ENCODE peak calls at places on chromosomes 11 and 22, in four cellular contexts. T is ovary; I is upper lobe of right lung; G is CD8-positive, alpha-beta memory T cell. S is an unnamed sample.

GRCh38 chr11:78037056-78037455 is 14.0 kb upstream of the KCTD14 start:
- DNase-seq in T (no peak), I (peak), G (no peak), S (no peak)

GRCh38 chr22:17334054-17334453 is 35.2 kb upstream of the CECR2 start:
- DNase-seq in T (no peak), I (no peak), G (no peak), S (no peak)

GRCh38 chr22:20283674-20284066 is 15.6 kb upstream of the RTN4R start:
- DNase-seq in T (no peak), I (no peak), G (no peak), S (no peak)

GRCh38 chr22:47090591-47091240 is 328.3 kb downstream of the TBC1D22A start:
- DNase-seq in T (no peak), I (no peak), G (no peak), S (no peak)

GRCh38 chr11:63478896-63479295 is 12.1 kb downstream of the PLAAT5 start:
- DNase-seq in T (peak), I (no peak), G (peak), S (peak)

GRCh38 chr11:19892387-19892786 is 179.8 kb downstream of the NAV2 start:
- DNase-seq in T (no peak), I (no peak), G (no peak), S (peak)

GRCh38 chr11:111393585-111393984 is 14.5 kb upstream of the POU2AF1 start:
- DNase-seq in T (no peak), I (no peak), G (no peak), S (no peak)

GRCh38 chr11:19735512-19735911 is 22.9 kb downstream of the NAV2 start:
- DNase-seq in T (no peak), I (no peak), G (no peak), S (no peak)

GRCh38 chr11:36162282-36162825 is 126.9 kb downstream of the COMMD9 start:
- DNase-seq in T (no peak), I (no peak), G (no peak), S (no peak)

GRCh38 chr11:36235750-36236149 is 53.5 kb downstream of the COMMD9 start:
- DNase-seq in T (no peak), I (no peak), G (no peak), S (no peak)

GRCh38 chr22:17748555-17749353 is 25.5 kb downstream of the BID start:
- DNase-seq in T (no peak), I (no peak), G (no peak), S (no peak)

GRCh38 chr11:113176971-113177370 is 137.4 kb upstream of the TTC12 start:
- DNase-seq in T (no peak), I (no peak), G (no peak), S (no peak)

GRCh38 chr22:21064917-21065864 is 19.4 kb downstream of the LRRC74B start:
- DNase-seq in T (no peak), I (no peak), G (no peak), S (no peak)

GRCh38 chr22:45708145-45708544 is 36.5 kb downstream of the ATXN10 start:
- DNase-seq in T (no peak), I (no peak), G (no peak), S (no peak)

GRCh38 chr22:37105154-37105553 is 4.4 kb downstream of the TMPRSS6 start:
- DNase-seq in T (no peak), I (no peak), G (no peak), S (no peak)

GRCh38 chr22:32723632-32724031 is 77.9 kb upstream of the TIMP3 start:
- DNase-seq in T (peak), I (peak), G (no peak), S (no peak)

GRCh38 chr11:71222318-71223080 is 29.9 kb downstream of the SHANK2 start:
- DNase-seq in T (no peak), I (peak), G (no peak), S (no peak)

GRCh38 chr22:38699784-38700183 is 959 bp downstream of the JOSD1 start:
- DNase-seq in T (no peak), I (no peak), G (no peak), S (no peak)

GRCh38 chr11:69804769-69805508 is 14.3 kb downstream of the FGF3 start:
- DNase-seq in T (no peak), I (no peak), G (no peak), S (no peak)

GRCh38 chr11:69558519-69558941 is 77.1 kb downstream of the LINC01488 start:
- DNase-seq in T (no peak), I (no peak), G (no peak), S (no peak)

GRCh38 chr11:12410006-12410728 is 32.8 kb downstream of the PARVA start:
- DNase-seq in T (peak), I (no peak), G (no peak), S (no peak)

GRCh38 chr11:119322360-119322739 is 5.4 kb upstream of the MCAM start:
- DNase-seq in T (no peak), I (no peak), G (no peak), S (no peak)

GRCh38 chr22:46054091-46054877 is 77.3 kb upstream of the WNT7B start:
- DNase-seq in T (peak), I (no peak), G (peak), S (peak)

GRCh38 chr11:84719935-84720577 is 907.1 kb downstream of the DLG2 start:
- DNase-seq in T (peak), I (no peak), G (no peak), S (peak)

GRCh38 chr11:12617632-12618031 is 56.6 kb upstream of the TEAD1 start:
- DNase-seq in T (no peak), I (no peak), G (no peak), S (no peak)

GRCh38 chr22:31583861-31584485 is 78.0 kb downstream of the PISD start:
- DNase-seq in T (no peak), I (no peak), G (no peak), S (no peak)

GRCh38 chr11:46541593-46542371 is 52.0 kb downstream of the AMBRA1 start:
- DNase-seq in T (no peak), I (peak), G (no peak), S (peak)
- H3K27ac ChIP-seq in T (no peak), I (no peak), G (no peak), S (no peak)

GRCh38 chr11:65325435-65325834 is 8.2 kb upstream of the DPF2 start:
- DNase-seq in T (no peak), I (no peak), G (no peak), S (no peak)

GRCh38 chr11:65321828-65322495 is 7.3 kb downstream of the CDC42EP2 start:
- DNase-seq in T (no peak), I (no peak), G (no peak), S (no peak)

GRCh38 chr11:65321076-65321475 is 6.4 kb downstream of the CDC42EP2 start:
- DNase-seq in T (no peak), I (no peak), G (no peak), S (no peak)

GRCh38 chr11:65320386-65321075 is 5.9 kb downstream of the CDC42EP2 start:
- DNase-seq in T (no peak), I (no peak), G (no peak), S (no peak)

DNA sequence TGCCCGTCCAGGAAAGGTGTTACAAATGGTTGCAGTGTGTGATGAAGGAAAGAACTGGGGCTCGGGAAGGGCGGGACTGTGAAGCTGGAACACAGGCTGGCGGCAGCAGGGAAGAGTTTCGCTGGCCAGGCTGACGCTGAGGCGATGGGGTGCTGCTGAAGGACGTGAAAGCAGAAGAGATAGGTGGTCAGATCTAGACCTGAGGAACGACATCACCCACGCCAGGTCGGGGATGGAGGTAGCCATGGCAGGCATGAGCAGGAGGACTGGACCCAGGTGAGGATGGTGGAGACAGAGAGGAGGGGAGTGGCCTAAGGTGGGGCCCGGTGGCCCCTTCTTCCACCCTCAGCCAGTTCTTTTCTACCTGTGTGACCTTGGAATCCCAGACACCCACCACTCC is 9.1 kb downstream of the CDC42EP2 start:
- DNase-seq in T (no peak), I (no peak), G (no peak), S (no peak)
- H3K27ac ChIP-seq in T (no peak), I (no peak), G (no peak), S (no peak)

GRCh38 chr11:88102595-88102929 is 72.7 kb downstream of the RAB38 start:
- DNase-seq in T (no peak), I (no peak), G (no peak), S (no peak)
- H3K27ac ChIP-seq in T (no peak), I (no peak), G (no peak), S (no peak)

GRCh38 chr11:110123003-110123402 is 29.8 kb downstream of the ZC3H12C start:
- DNase-seq in T (no peak), I (no peak), G (no peak), S (no peak)

GRCh38 chr11:110125632-110126031 is 32.4 kb downstream of the ZC3H12C start:
- DNase-seq in T (no peak), I (no peak), G (no peak), S (no peak)

GRCh38 chr11:110124605-110125004 is 31.4 kb downstream of the ZC3H12C start:
- DNase-seq in T (no peak), I (no peak), G (no peak), S (no peak)

GRCh38 chr11:110119317-110119716 is 26.1 kb downstream of the ZC3H12C start:
- DNase-seq in T (no peak), I (no peak), G (no peak), S (no peak)

GRCh38 chr11:110121204-110121603 is 28.0 kb downstream of the ZC3H12C start:
- DNase-seq in T (no peak), I (no peak), G (no peak), S (no peak)
- H3K27ac ChIP-seq in T (no peak), I (no peak), G (no peak), S (no peak)

DNA sequence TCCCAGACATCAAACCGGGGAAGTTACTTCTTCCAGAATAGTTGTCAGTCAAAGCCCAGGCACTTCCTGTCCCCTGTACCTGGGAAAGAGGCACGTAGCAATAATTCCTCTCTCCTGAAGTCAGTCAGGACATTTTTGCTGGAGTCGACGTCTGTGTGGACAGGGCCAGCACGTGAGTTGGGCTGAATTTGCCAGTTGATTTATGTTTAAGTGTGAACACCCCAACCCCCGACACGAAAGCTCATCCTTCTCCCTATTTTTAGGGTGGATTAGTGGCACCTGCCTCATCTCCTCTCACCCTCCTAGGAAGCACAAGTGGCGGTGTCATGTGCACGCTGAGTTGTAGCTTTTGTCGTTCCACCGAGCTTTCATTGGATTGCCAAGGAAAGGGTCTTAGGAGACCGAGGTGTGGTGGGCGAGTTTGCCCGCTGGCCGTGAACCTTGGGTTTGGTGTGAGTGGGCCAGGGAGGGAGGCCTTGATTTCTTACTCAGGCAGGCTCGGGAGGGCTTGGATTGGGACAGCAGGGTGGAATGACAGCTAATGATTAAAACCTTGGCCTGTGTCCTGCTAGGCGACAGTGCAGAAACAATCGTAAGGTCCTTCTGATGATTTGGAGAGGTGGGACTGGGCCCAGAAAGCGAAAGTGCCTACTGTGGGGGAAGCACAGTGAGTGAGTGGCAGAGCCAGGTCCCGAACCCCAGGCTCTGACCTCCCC is 87.0 kb upstream of the CRYBB3 start:
- DNase-seq in T (no peak), I (no peak), G (no peak), S (no peak)
- H3K27ac ChIP-seq in T (no peak), I (peak), G (no peak), S (no peak)

DNA sequence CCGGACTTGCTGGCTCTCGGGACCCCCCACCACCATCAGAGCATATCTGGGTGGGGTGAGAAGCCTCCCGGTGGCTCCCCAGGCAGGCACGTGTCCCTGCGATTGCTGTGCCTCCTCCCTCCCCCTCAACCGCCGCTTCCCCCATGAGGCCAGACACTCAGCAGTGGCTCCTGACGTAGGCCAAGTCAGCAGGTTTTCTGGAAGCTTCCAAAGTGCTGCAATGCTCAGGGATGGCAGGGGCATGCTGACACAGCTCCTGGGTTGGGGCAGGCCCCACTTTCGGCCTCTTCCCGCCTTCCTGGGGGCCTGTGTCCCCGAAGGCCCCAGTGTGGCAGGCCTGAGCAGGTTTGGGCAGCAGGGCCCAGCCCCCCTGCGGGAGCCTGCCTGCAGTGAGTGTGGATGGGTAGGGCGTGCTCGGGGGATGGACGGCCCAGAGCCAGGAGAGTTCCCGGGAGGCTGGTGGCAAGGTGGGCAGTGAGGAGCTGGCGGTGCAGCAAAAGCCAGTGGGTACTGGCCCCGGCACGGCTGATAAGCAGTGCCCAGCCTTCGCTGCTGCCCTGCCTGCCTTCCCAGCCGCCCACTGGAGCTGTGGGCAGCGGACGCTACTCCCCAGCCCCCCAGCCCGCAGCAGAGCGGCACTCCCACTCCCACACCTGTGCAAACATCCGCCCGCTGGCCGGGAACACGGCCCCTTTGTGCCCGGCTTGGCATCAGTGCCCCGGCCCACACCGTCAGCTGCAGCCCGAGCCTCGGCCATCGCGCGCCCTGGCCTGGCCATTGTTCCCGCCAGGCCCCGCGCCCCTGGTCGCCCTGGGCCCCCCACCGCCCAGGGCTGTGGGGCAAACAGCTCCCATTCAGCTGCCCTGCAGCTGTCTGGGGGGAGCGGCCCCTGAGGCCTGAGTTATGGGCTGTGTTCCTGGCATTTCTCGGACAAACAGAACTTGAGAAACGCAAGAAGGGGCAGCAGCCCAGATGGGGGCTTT is 125.0 kb downstream of the KCNQ1OT1 start:
- DNase-seq in T (no peak), I (peak), G (peak), S (peak)
- H3K27ac ChIP-seq in T (no peak), I (no peak), G (no peak), S (peak)

DNA sequence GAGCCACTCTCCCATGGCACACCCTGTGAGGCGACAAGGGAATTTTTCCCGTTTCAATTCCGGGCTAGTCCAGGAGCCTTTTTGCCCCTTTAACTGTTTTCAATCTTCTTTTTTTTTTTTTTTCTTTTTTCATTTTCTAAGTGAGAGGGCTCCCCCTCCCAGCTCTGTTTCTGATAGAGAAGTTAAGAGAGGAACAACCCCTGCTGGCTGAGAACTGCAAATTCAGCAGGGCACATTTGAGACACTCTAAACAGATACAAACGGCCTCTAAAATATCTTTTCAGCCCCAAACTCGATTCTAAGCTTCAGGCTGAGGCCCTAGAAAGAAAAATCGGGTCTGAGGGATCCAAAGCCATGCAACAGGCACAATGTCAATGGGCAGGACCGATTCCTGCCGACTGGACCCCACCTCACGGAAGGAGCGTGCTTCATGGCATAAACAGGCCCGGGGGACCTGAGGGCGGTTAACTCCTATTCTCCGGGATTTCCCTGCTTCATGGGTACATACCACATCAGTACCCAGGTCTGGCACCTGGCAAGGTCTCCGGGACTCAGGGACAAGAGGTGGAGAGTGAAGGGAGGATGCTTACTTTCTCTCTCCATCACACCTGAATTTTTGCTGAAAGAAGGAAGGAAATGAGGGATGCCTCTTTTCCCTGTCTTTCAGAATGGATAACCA is 627.5 kb downstream of the BUD13 start:
- DNase-seq in T (no peak), I (no peak), G (no peak), S (no peak)
- H3K27ac ChIP-seq in T (no peak), I (no peak), G (no peak), S (no peak)

GRCh38 chr11:130916238-130916855 is at the start of gene SNX19:
- DNase-seq in T (peak), I (peak), G (peak), S (peak)

GRCh38 chr11:130915556-130916237 is 582 bp downstream of the SNX19 start:
- DNase-seq in T (peak), I (no peak), G (no peak), S (no peak)

GRCh38 chr11:130913268-130913667 is 3.0 kb downstream of the SNX19 start:
- DNase-seq in T (no peak), I (no peak), G (no peak), S (no peak)

GRCh38 chr11:130918081-130918480 is 1.8 kb upstream of the SNX19 start:
- DNase-seq in T (no peak), I (no peak), G (no peak), S (no peak)

DNA sequence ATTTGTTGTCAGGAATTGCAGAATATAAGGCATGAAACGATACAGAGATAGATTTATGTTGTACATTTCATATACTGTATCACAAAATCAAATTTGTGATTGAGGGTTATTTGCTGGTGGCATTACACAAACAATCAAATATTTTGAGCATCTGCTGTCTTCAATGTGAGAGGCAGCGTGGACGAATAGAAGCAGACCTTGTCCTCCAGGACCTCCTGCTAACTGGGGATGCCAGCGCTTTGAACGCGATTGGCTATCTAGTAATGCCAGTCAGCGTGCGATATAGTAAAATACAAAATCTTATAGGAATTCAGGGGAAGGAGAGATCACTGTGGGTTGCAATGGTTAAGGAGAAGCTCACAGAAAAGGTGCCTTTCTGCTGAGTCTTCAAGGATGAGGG is 631 bp upstream of the SNX19 start:
- DNase-seq in T (no peak), I (no peak), G (no peak), S (no peak)
- H3K27ac ChIP-seq in T (no peak), I (peak), G (peak), S (no peak)